ENCODE peak calls at places on chromosome X, in six cellular contexts. One of them, this sample, is unnamed.

GRCh38 chrX:15384304-15384703 is at the start of gene VEGFD:
- DNase-seq in GM12878: no peak
- DNase-seq in SK-N-SH: no peak
- DNase-seq in endothelial cell of umbilical vein: no peak
- DNase-seq in upper lobe of left lung: no peak
- DNase-seq in GM23338: peak
- DNase-seq in this sample: no peak

GRCh38 chrX:30561191-30561590 is 16.4 kb downstream of the TASL start:
- DNase-seq in GM12878: no peak
- DNase-seq in SK-N-SH: no peak
- DNase-seq in endothelial cell of umbilical vein: no peak
- DNase-seq in upper lobe of left lung: no peak
- DNase-seq in GM23338: no peak
- DNase-seq in this sample: no peak

GRCh38 chrX:68292471-68292870 is 140.8 kb downstream of the OPHN1 start:
- DNase-seq in GM12878: no peak
- DNase-seq in SK-N-SH: no peak
- DNase-seq in endothelial cell of umbilical vein: no peak
- DNase-seq in upper lobe of left lung: no peak
- DNase-seq in GM23338: no peak
- DNase-seq in this sample: no peak

GRCh38 chrX:103637604-103638338 is 9.0 kb downstream of the TCEAL1 start:
- DNase-seq in GM12878: no peak
- DNase-seq in SK-N-SH: no peak
- DNase-seq in endothelial cell of umbilical vein: peak
- DNase-seq in upper lobe of left lung: no peak
- DNase-seq in GM23338: no peak
- DNase-seq in this sample: no peak

GRCh38 chrX:114626323-114626722 is 42.4 kb downstream of the HTR2C start:
- DNase-seq in GM12878: no peak
- DNase-seq in SK-N-SH: peak
- DNase-seq in endothelial cell of umbilical vein: peak
- DNase-seq in upper lobe of left lung: no peak
- DNase-seq in GM23338: peak
- DNase-seq in this sample: no peak

GRCh38 chrX:79146552-79147390 is 2.3 kb downstream of the GPR174 start:
- DNase-seq in GM12878: peak
- DNase-seq in SK-N-SH: no peak
- DNase-seq in endothelial cell of umbilical vein: no peak
- DNase-seq in upper lobe of left lung: no peak
- DNase-seq in GM23338: no peak
- DNase-seq in this sample: no peak

GRCh38 chrX:124211312-124211942 is 121.0 kb upstream of the TEX13D start:
- DNase-seq in GM12878: no peak
- DNase-seq in SK-N-SH: peak
- DNase-seq in endothelial cell of umbilical vein: peak
- DNase-seq in upper lobe of left lung: no peak
- DNase-seq in GM23338: peak
- DNase-seq in this sample: no peak

GRCh38 chrX:78237127-78237526 is 90.3 kb downstream of the CYSLTR1 start:
- DNase-seq in GM12878: no peak
- DNase-seq in SK-N-SH: no peak
- DNase-seq in endothelial cell of umbilical vein: no peak
- DNase-seq in upper lobe of left lung: no peak
- DNase-seq in GM23338: no peak
- DNase-seq in this sample: no peak

GRCh38 chrX:43862434-43862833 is 19.8 kb downstream of the MAOB start:
- DNase-seq in GM12878: no peak
- DNase-seq in SK-N-SH: no peak
- DNase-seq in endothelial cell of umbilical vein: no peak
- DNase-seq in upper lobe of left lung: no peak
- DNase-seq in GM23338: no peak
- DNase-seq in this sample: no peak

GRCh38 chrX:104270916-104271512 is 16.3 kb upstream of the ESX1 start:
- DNase-seq in GM12878: no peak
- DNase-seq in SK-N-SH: no peak
- DNase-seq in endothelial cell of umbilical vein: peak
- DNase-seq in upper lobe of left lung: no peak
- DNase-seq in GM23338: peak
- DNase-seq in this sample: no peak

GRCh38 chrX:123797543-123798447 is 62.1 kb upstream of the XIAP start:
- DNase-seq in GM12878: no peak
- DNase-seq in SK-N-SH: no peak
- DNase-seq in endothelial cell of umbilical vein: no peak
- DNase-seq in upper lobe of left lung: no peak
- DNase-seq in GM23338: no peak
- DNase-seq in this sample: no peak

GRCh38 chrX:103918584-103919335 is 43.7 kb upstream of the TMSB15B start:
- DNase-seq in GM12878: no peak
- DNase-seq in SK-N-SH: peak
- DNase-seq in endothelial cell of umbilical vein: peak
- DNase-seq in upper lobe of left lung: peak
- DNase-seq in GM23338: peak
- DNase-seq in this sample: no peak

GRCh38 chrX:78540171-78540570 is 119.0 kb downstream of the RTL3 start:
- DNase-seq in GM12878: no peak
- DNase-seq in SK-N-SH: no peak
- DNase-seq in endothelial cell of umbilical vein: no peak
- DNase-seq in upper lobe of left lung: no peak
- DNase-seq in GM23338: no peak
- DNase-seq in this sample: no peak

GRCh38 chrX:54494970-54495813 is 842 bp downstream of the FGD1 start:
- DNase-seq in GM12878: no peak
- DNase-seq in SK-N-SH: peak
- DNase-seq in endothelial cell of umbilical vein: peak
- DNase-seq in upper lobe of left lung: peak
- DNase-seq in GM23338: peak
- DNase-seq in this sample: no peak

GRCh38 chrX:42490111-42490510 is 287.9 kb downstream of the PPP1R2C start:
- DNase-seq in GM12878: no peak
- DNase-seq in SK-N-SH: no peak
- DNase-seq in endothelial cell of umbilical vein: no peak
- DNase-seq in upper lobe of left lung: no peak
- DNase-seq in GM23338: no peak
- DNase-seq in this sample: no peak

GRCh38 chrX:80807606-80808159 is 2.0 kb downstream of the BRWD3 start:
- DNase-seq in GM12878: no peak
- DNase-seq in SK-N-SH: peak
- DNase-seq in endothelial cell of umbilical vein: no peak
- DNase-seq in upper lobe of left lung: no peak
- DNase-seq in GM23338: no peak
- DNase-seq in this sample: no peak

GRCh38 chrX:2351321-2351720 is 149.5 kb downstream of the DHRSX start:
- DNase-seq in GM12878: no peak
- DNase-seq in SK-N-SH: no peak
- DNase-seq in endothelial cell of umbilical vein: peak
- DNase-seq in upper lobe of left lung: no peak
- DNase-seq in GM23338: no peak
- DNase-seq in this sample: no peak

GRCh38 chrX:150507251-150507856 is 61.1 kb upstream of the MTM1 start:
- DNase-seq in GM12878: no peak
- DNase-seq in SK-N-SH: no peak
- DNase-seq in endothelial cell of umbilical vein: peak
- DNase-seq in upper lobe of left lung: peak
- DNase-seq in GM23338: peak
- DNase-seq in this sample: no peak

GRCh38 chrX:77528034-77528433 is 80.8 kb downstream of the FGF16 start:
- DNase-seq in GM12878: no peak
- DNase-seq in SK-N-SH: peak
- DNase-seq in endothelial cell of umbilical vein: no peak
- DNase-seq in upper lobe of left lung: no peak
- DNase-seq in GM23338: no peak
- DNase-seq in this sample: no peak

GRCh38 chrX:17585006-17585405 is 152.3 kb upstream of the SCML1 start:
- DNase-seq in GM12878: no peak
- DNase-seq in SK-N-SH: no peak
- DNase-seq in endothelial cell of umbilical vein: no peak
- DNase-seq in upper lobe of left lung: no peak
- DNase-seq in GM23338: no peak
- DNase-seq in this sample: no peak

GRCh38 chrX:48890296-48890925 is 7.2 kb downstream of the TIMM17B start:
- DNase-seq in GM12878: no peak
- DNase-seq in SK-N-SH: no peak
- DNase-seq in endothelial cell of umbilical vein: no peak
- DNase-seq in upper lobe of left lung: no peak
- DNase-seq in GM23338: peak
- DNase-seq in this sample: no peak

GRCh38 chrX:48890934-48891401 is 6.6 kb downstream of the TIMM17B start:
- DNase-seq in GM12878: no peak
- DNase-seq in SK-N-SH: peak
- DNase-seq in endothelial cell of umbilical vein: no peak
- DNase-seq in upper lobe of left lung: peak
- DNase-seq in GM23338: peak
- DNase-seq in this sample: no peak

GRCh38 chrX:48893556-48894348 is 3.8 kb downstream of the TIMM17B start:
- DNase-seq in GM12878: no peak
- DNase-seq in SK-N-SH: no peak
- DNase-seq in endothelial cell of umbilical vein: no peak
- DNase-seq in upper lobe of left lung: no peak
- DNase-seq in GM23338: no peak
- DNase-seq in this sample: no peak

GRCh38 chrX:48892896-48893295 is 4.7 kb downstream of the TIMM17B start:
- DNase-seq in GM12878: no peak
- DNase-seq in SK-N-SH: no peak
- DNase-seq in endothelial cell of umbilical vein: no peak
- DNase-seq in upper lobe of left lung: no peak
- DNase-seq in GM23338: no peak
- DNase-seq in this sample: no peak

GRCh38 chrX:48891402-48892288 is 5.9 kb downstream of the TIMM17B start:
- DNase-seq in GM12878: no peak
- DNase-seq in SK-N-SH: peak
- DNase-seq in endothelial cell of umbilical vein: peak
- DNase-seq in upper lobe of left lung: peak
- DNase-seq in GM23338: peak
- DNase-seq in this sample: no peak
- TF ChIP-seq POLR2AphosphoS5 in GM12878: no peak
- TF ChIP-seq POLR2AphosphoS5 in SK-N-SH: no peak
- TF ChIP-seq POLR2AphosphoS5 in endothelial cell of umbilical vein: peak
- TF ChIP-seq POLR2AphosphoS5 in upper lobe of left lung: no peak
- TF ChIP-seq POLR2AphosphoS5 in GM23338: peak
- TF ChIP-seq POLR2AphosphoS5 in this sample: no peak

DNA sequence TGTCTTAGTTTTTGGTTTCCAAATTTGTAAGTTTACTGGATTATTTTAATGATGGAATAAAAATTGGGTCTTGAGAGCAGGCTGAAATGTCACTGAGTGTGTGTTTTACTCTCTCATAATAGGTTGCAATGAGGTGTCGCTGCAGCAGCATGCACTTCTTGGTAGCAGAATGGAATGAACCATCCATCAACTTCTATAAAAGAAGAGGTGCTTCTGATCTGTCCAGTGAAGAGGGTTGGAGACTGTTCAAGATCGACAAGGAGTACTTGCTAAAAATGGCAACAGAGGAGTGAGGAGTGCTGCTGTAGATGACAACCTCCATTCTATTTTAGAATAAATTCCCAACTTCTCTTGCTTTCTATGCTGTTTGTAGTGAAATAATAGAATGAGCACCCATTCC is 2.6 kb downstream of the SAT1 start:
- DNase-seq in GM12878: no peak
- DNase-seq in SK-N-SH: no peak
- DNase-seq in endothelial cell of umbilical vein: peak
- DNase-seq in upper lobe of left lung: no peak
- DNase-seq in GM23338: no peak
- DNase-seq in this sample: no peak
- H3K4me3 ChIP-seq in GM12878: no peak
- H3K4me3 ChIP-seq in SK-N-SH: no peak
- H3K4me3 ChIP-seq in endothelial cell of umbilical vein: peak
- H3K4me3 ChIP-seq in upper lobe of left lung: peak
- H3K4me3 ChIP-seq in GM23338: no peak
- H3K4me3 ChIP-seq in this sample: peak

GRCh38 chrX:40098264-40099045 is 697 bp upstream of the BCOR start:
- DNase-seq in GM12878: no peak
- DNase-seq in SK-N-SH: peak
- DNase-seq in endothelial cell of umbilical vein: peak
- DNase-seq in upper lobe of left lung: peak
- DNase-seq in GM23338: peak
- DNase-seq in this sample: no peak

GRCh38 chrX:40100141-40100536 is 2.4 kb upstream of the BCOR start:
- DNase-seq in GM12878: no peak
- DNase-seq in SK-N-SH: peak
- DNase-seq in endothelial cell of umbilical vein: no peak
- DNase-seq in upper lobe of left lung: peak
- DNase-seq in GM23338: no peak
- DNase-seq in this sample: no peak

GRCh38 chrX:40097492-40098263 is at the start of gene BCOR:
- DNase-seq in GM12878: no peak
- DNase-seq in SK-N-SH: peak
- DNase-seq in endothelial cell of umbilical vein: peak
- DNase-seq in upper lobe of left lung: peak
- DNase-seq in GM23338: peak
- DNase-seq in this sample: no peak

GRCh38 chrX:40100537-40101429 is 3.0 kb upstream of the BCOR start:
- DNase-seq in GM12878: no peak
- DNase-seq in SK-N-SH: no peak
- DNase-seq in endothelial cell of umbilical vein: no peak
- DNase-seq in upper lobe of left lung: no peak
- DNase-seq in GM23338: no peak
- DNase-seq in this sample: no peak

DNA sequence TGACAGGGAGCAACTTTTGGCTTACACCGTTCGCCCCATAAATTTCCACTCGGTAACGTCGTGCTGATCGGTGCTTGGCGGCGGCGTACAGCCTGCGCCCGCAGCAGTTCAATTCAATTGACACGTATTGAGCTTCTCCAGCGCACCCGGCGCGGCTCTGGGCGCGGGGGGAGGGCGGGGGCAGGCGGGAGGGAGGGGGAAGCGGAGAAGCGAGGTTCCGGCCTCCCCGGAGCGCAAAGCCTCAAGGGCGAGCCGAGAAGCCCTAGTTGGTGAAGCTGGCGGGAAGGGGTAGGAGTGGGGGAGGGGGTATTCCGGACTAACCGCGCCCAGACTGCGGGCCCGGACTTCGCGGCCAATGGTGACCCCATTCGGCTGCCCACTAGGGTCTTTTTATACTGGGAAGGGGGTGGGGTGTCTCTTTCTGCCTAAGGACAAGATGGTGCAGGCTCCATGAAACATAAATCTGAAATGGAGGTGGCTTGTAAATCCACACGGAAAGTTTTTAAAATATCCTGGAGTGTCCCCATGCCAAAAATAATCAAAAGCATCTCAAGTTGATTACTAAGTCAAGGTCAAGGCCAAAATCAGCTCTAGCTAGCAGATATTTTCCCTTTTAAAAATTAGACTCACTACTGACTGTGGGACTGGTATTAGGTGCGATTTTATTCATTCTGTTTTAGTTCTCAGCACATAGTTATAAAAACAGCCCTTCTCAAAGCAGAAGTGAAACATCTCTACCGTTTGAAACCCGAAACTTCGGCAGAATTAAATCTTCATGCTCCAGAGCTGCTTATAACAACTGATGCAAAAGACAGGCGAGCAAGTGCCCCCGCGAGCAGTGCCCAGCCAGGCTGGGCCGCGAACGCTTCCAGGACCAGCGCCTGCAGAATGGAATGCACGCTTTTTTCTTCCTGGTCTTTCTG is 1.5 kb upstream of the BCOR start:
- DNase-seq in GM12878: peak
- DNase-seq in SK-N-SH: peak
- DNase-seq in endothelial cell of umbilical vein: no peak
- DNase-seq in upper lobe of left lung: peak
- DNase-seq in GM23338: peak
- DNase-seq in this sample: no peak
- TF ChIP-seq POLR2AphosphoS5 in GM12878: no peak
- TF ChIP-seq POLR2AphosphoS5 in SK-N-SH: no peak
- TF ChIP-seq POLR2AphosphoS5 in endothelial cell of umbilical vein: no peak
- TF ChIP-seq POLR2AphosphoS5 in upper lobe of left lung: no peak
- TF ChIP-seq POLR2AphosphoS5 in GM23338: no peak
- TF ChIP-seq POLR2AphosphoS5 in this sample: no peak

GRCh38 chrX:22177950-22178349 is 94.8 kb upstream of the CBLL2 start:
- DNase-seq in GM12878: no peak
- DNase-seq in SK-N-SH: no peak
- DNase-seq in endothelial cell of umbilical vein: no peak
- DNase-seq in upper lobe of left lung: no peak
- DNase-seq in GM23338: no peak
- DNase-seq in this sample: no peak
- H3K4me3 ChIP-seq in GM12878: no peak
- H3K4me3 ChIP-seq in SK-N-SH: no peak
- H3K4me3 ChIP-seq in endothelial cell of umbilical vein: no peak
- H3K4me3 ChIP-seq in upper lobe of left lung: no peak
- H3K4me3 ChIP-seq in GM23338: no peak
- H3K4me3 ChIP-seq in this sample: no peak

This sample was measured in vagina.